ENCODE peak calls at places on chromosome 13, in eight cellular contexts. P is mesenchymal stem cell, V is tibial nerve, X is mammary epithelial cell, J is MG63, N is heart left ventricle, I is trophoblast cell, D is spleen. Y is an unnamed sample.

GRCh38 chr13:81442904-81443303 is 1102.0 kb upstream of the SPRY2 start:
- DNase-seq in D (no peak), J (no peak), X (peak; percentile 73), I (peak; percentile 41), P (no peak), N (no peak), V (no peak), Y (no peak)

GRCh38 chr13:30429721-30430694 is 7.7 kb downstream of the UBE2L5 start:
- DNase-seq in V (no peak), D (no peak), N (no peak), J (peak; percentile 74), P (peak; percentile 91), I (peak; percentile 71), X (peak; percentile 91), Y (no peak)

GRCh38 chr13:97018029-97018819 is 23.9 kb upstream of the OXGR1 start:
- DNase-seq in V (peak; percentile 41), I (peak; percentile 98), D (no peak), N (no peak), J (no peak), P (peak; percentile 71), X (peak; percentile 39), Y (no peak)

GRCh38 chr13:113853518-113854237 is 10.2 kb downstream of the GAS6 start:
- DNase-seq in X (no peak), N (peak; percentile 56), V (no peak), J (no peak), D (peak; percentile 62), P (peak; percentile 51), I (no peak), Y (no peak)

GRCh38 chr13:32170841-32171240 is 139.3 kb downstream of the FRY start:
- DNase-seq in N (no peak), J (no peak), P (no peak), V (no peak), I (no peak), D (no peak), X (no peak), Y (no peak)

GRCh38 chr13:40130871-40131636 is 475.6 kb downstream of the COG6 start:
- DNase-seq in V (no peak), P (peak; percentile 69), X (peak; percentile 67), J (peak; percentile 49), D (no peak), N (no peak), I (peak; percentile 52), Y (no peak)

GRCh38 chr13:49904729-49905456 is 31.2 kb downstream of the SPRYD7 start:
- DNase-seq in I (peak; percentile 37), D (no peak), X (no peak), P (no peak), V (no peak), J (no peak), N (no peak), Y (no peak)

GRCh38 chr13:76397413-76397812 is 488.8 kb downstream of the KCTD12 start:
- DNase-seq in X (no peak), V (no peak), N (no peak), J (no peak), D (no peak), P (no peak), I (no peak), Y (no peak)

GRCh38 chr13:49374585-49375290 is 69.1 kb downstream of the CAB39L start:
- DNase-seq in I (peak; percentile 55), D (no peak), X (peak; percentile 83), N (no peak), V (no peak), P (peak; percentile 43), J (peak; percentile 47), Y (no peak)

GRCh38 chr13:112696001-112696868 is 6.4 kb downstream of the ATP11A start:
- DNase-seq in V (no peak), X (no peak), P (no peak), I (no peak), J (no peak), D (peak; percentile 70), N (no peak), Y (no peak)

GRCh38 chr13:46721054-46721453 is 75.9 kb downstream of the ESD start:
- DNase-seq in P (peak; percentile 63), V (peak; percentile 68), J (peak; percentile 23), N (no peak), D (no peak), I (peak; percentile 50), X (peak; percentile 11), Y (peak; percentile 18)

GRCh38 chr13:103029798-103030197 is 36.4 kb downstream of the SLC10A2 start:
- DNase-seq in I (no peak), P (no peak), V (no peak), X (no peak), N (no peak), J (no peak), D (no peak), Y (no peak)

GRCh38 chr13:103030776-103031175 is 35.4 kb downstream of the SLC10A2 start:
- DNase-seq in J (no peak), D (no peak), P (no peak), X (no peak), I (no peak), N (no peak), V (no peak), Y (no peak)

GRCh38 chr13:103033999-103034398 is 32.2 kb downstream of the SLC10A2 start:
- DNase-seq in N (no peak), X (no peak), J (no peak), I (no peak), P (no peak), V (no peak), D (no peak), Y (no peak)

GRCh38 chr13:103036268-103036667 is 29.9 kb downstream of the SLC10A2 start:
- DNase-seq in N (no peak), I (no peak), V (no peak), J (no peak), P (no peak), X (no peak), D (no peak), Y (no peak)

GRCh38 chr13:103031332-103031873 is 34.8 kb downstream of the SLC10A2 start:
- DNase-seq in X (peak; percentile 24), V (no peak), N (no peak), D (no peak), I (no peak), J (no peak), P (no peak), Y (no peak)
- H3K9me3 ChIP-seq in X (no peaks in the 10 kb centered on the region), V (peaks cover 13% of the 10 kb centered on the region), N (peaks cover 10% of the 10 kb centered on the region), D (no peaks in the 10 kb centered on the region), I (no peaks in the 10 kb centered on the region), J (no peaks in the 10 kb centered on the region), P (peaks cover 5% of the 10 kb centered on the region), Y (no peaks in the 10 kb centered on the region)

GRCh38 chr13:18993884-18994660 is 187.6 kb downstream of the TUBA3C start:
- DNase-seq in V (no peak), P (no peak), J (peak; percentile 49), N (no peak), X (no peak), I (peak; percentile 21), D (no peak), Y (no peak)

GRCh38 chr13:18992791-18993190 is 188.8 kb downstream of the TUBA3C start:
- DNase-seq in J (peak; percentile 82), V (no peak), D (no peak), P (no peak), X (no peak), I (no peak), N (no peak), Y (no peak)

GRCh38 chr13:18996627-18997051 is 185.0 kb downstream of the TUBA3C start:
- DNase-seq in D (no peak), X (no peak), I (no peak), P (no peak), V (no peak), J (peak; percentile 76), N (no peak), Y (no peak)

GRCh38 chr13:18996221-18996620 is 185.4 kb downstream of the TUBA3C start:
- DNase-seq in X (no peak), V (no peak), J (peak; percentile 79), D (no peak), N (no peak), P (no peak), I (no peak), Y (no peak)

DNA sequence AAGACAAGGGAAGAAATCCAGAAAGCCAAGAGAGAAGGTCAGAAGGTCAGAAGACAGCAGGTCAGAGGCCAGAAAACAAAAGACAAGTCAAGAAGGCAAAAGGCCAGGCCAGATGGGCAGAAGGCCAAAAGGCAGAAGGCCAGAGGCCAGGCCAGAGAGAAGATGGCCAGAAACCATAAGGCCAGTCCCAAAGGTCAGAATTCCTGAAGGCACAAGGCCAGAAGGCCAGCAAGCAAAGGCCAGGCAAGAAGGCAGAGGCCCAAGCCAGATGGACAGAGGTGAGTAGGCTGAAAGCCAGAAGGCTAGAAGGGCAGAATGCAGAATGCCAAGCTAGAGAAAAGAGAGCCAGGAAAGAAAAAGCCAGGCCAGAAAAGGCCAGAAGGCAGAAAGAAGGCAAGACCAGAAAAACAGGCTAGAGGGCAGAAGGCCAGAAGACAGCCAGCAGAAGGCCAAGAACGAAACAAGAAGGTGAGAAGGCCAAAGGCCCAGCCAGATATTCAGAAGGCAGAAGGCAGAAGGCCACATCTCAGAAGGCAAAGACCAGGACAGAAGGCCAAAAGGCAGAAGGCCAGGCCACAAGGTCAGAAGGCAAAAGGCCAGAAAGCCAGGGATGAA is 186.3 kb downstream of the TUBA3C start:
- DNase-seq in X (no peak), N (no peak), I (no peak), D (no peak), P (no peak), V (no peak), J (peak; percentile 47), Y (no peak)
- H3K9me3 ChIP-seq in X (peaks cover 63% of the 10 kb centered on the region), N (peaks cover 6% of the 10 kb centered on the region), I (peaks cover 67% of the 10 kb centered on the region), D (peaks cover 6% of the 10 kb centered on the region), P (no peaks in the 10 kb centered on the region), V (peaks cover 61% of the 10 kb centered on the region), J (peaks cover 27% of the 10 kb centered on the region), Y (no peaks in the 10 kb centered on the region)

DNA sequence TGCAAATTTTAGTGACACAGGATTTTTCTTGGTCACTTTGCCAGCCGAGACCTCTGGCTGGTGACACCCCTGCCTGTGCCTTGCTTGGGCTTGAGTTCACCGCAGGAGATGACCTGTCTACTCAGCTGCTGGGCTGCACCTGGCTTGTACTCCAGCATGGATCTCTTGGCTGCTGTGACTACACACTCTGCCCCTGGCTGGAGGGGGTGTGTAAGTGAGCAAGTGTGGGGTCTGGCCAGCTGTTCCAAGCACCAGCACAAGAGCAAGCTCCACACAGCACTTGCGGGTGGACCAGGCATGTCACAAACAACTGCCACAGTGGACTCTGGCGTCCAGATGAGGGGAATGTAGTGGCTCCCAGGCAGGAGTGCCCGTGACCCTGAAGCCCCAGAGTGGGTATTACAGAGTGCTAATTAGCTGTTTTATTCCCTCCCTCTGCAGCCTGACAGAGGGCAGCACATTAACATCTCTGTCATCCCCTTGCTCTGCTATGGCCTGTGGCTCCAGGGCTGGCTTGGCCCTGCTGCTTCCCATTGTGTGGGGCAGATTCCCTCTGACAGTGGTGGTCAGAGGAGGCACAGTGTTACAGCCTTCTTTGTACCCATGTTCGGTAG is 1387.2 kb downstream of the OLFM4 start:
- DNase-seq in X (no peak), P (no peak), V (no peak), N (no peak), I (no peak), J (no peak), D (no peak), Y (no peak)
- H3K9me3 ChIP-seq in X (peaks cover 5% of the 10 kb centered on the region), P (peaks cover 7% of the 10 kb centered on the region), V (peaks cover 5% of the 10 kb centered on the region), N (peaks cover 6% of the 10 kb centered on the region), I (no peaks in the 10 kb centered on the region), J (no peaks in the 10 kb centered on the region), D (no peaks in the 10 kb centered on the region), Y (no peaks in the 10 kb centered on the region)

DNA sequence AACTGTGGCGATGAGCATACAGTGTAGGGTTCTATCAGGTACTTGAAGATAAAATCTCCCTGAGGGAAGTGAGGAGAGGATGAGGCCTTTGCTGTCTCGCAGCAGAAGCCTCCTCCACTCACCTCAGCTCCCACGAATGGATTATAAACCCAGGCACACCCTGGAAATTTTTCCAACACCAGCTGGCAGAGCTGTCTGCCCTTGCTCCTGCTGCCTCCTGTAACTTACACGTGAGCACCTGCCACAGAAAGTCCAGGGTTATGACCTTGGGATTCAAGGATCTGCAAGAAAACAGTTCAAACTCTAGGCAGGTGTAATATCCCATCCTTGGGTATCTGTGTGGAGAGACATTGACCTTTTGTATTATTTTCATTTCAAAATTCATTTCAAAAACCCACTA is 70.9 kb upstream of the MYO16 start:
- DNase-seq in J (no peak), V (no peak), D (no peak), I (no peak), P (no peak), N (no peak), X (no peak), Y (no peak)
- H3K9me3 ChIP-seq in J (peaks cover 1% of the 10 kb centered on the region), V (no peaks in the 10 kb centered on the region), D (no peaks in the 10 kb centered on the region), I (no peaks in the 10 kb centered on the region), P (no peaks in the 10 kb centered on the region), N (no peaks in the 10 kb centered on the region), X (no peaks in the 10 kb centered on the region), Y (no peaks in the 10 kb centered on the region)